ENCODE peak calls at places on chromosomes 7 and 10, in eight cellular contexts. X, Q, N, C, V, S, B and E are unnamed samples.

GRCh38 chr10:98267894-98268693 is at the start of gene LOXL4:
- DNase-seq in X (peak), Q (no peak), N (peak), C (no peak), V (no peak), S (no peak), B (no peak), E (peak)

GRCh38 chr10:12466701-12467100 is 117.4 kb downstream of the CAMK1D start:
- DNase-seq in X (peak), Q (no peak), N (no peak), C (no peak), V (peak), S (no peak), B (no peak), E (no peak)

GRCh38 chr7:37921340-37921805 is 933 bp downstream of the EPDR1 start:
- DNase-seq in X (peak), Q (peak), N (peak), C (no peak), V (no peak), S (no peak), B (peak), E (peak)

GRCh38 chr10:69123306-69123746 is 652 bp upstream of the VPS26A start:
- DNase-seq in X (peak), Q (no peak), N (no peak), C (no peak), V (peak), S (peak), B (no peak), E (no peak)

GRCh38 chr7:5451391-5451790 is 27.8 kb upstream of the TNRC18 start:
- DNase-seq in X (no peak), Q (no peak), N (no peak), C (no peak), V (no peak), S (no peak), B (no peak), E (no peak)

GRCh38 chr7:17663056-17663675 is 277.1 kb downstream of the SNX13 start:
- DNase-seq in X (peak), Q (no peak), N (no peak), C (no peak), V (no peak), S (no peak), B (no peak), E (no peak)

GRCh38 chr7:55081067-55081853 is 62.4 kb downstream of the EGFR start:
- DNase-seq in X (no peak), Q (no peak), N (no peak), C (no peak), V (no peak), S (no peak), B (no peak), E (no peak)

GRCh38 chr10:71581376-71581775 is 138.2 kb downstream of the C10orf105 start:
- DNase-seq in X (no peak), Q (no peak), N (peak), C (no peak), V (no peak), S (no peak), B (no peak), E (no peak)

GRCh38 chr7:40765633-40766032 is 630.8 kb downstream of the SUGCT start:
- DNase-seq in X (no peak), Q (no peak), N (no peak), C (no peak), V (no peak), S (no peak), B (no peak), E (no peak)

GRCh38 chr7:5665106-5666025 is 116.1 kb downstream of the RNF216 start:
- DNase-seq in X (peak), Q (peak), N (peak), C (peak), V (peak), S (peak), B (peak), E (no peak)

GRCh38 chr7:152572101-152572500 is 103.8 kb downstream of the XRCC2 start:
- DNase-seq in X (no peak), Q (no peak), N (no peak), C (no peak), V (no peak), S (no peak), B (no peak), E (no peak)

GRCh38 chr7:3955751-3956696 is 655.0 kb downstream of the SDK1 start:
- DNase-seq in X (peak), Q (peak), N (no peak), C (no peak), V (no peak), S (peak), B (no peak), E (no peak)

GRCh38 chr10:29326886-29327789 is 38.3 kb downstream of the LYZL1 start:
- DNase-seq in X (no peak), Q (no peak), N (no peak), C (no peak), V (no peak), S (no peak), B (no peak), E (no peak)

GRCh38 chr10:68871731-68872342 is 29.3 kb upstream of the DDX50 start:
- DNase-seq in X (peak), Q (no peak), N (no peak), C (no peak), V (peak), S (peak), B (no peak), E (no peak)

GRCh38 chr7:112459645-112460044 is 9.4 kb downstream of the IFRD1 start:
- DNase-seq in X (no peak), Q (no peak), N (no peak), C (no peak), V (no peak), S (no peak), B (no peak), E (no peak)

GRCh38 chr7:47284691-47285246 is 297.1 kb downstream of the TNS3 start:
- DNase-seq in X (no peak), Q (no peak), N (no peak), C (no peak), V (no peak), S (no peak), B (no peak), E (no peak)

GRCh38 chr10:128095023-128095752 is 31.0 kb downstream of the MKI67 start:
- DNase-seq in X (no peak), Q (peak), N (no peak), C (no peak), V (no peak), S (no peak), B (no peak), E (no peak)

GRCh38 chr7:157168571-157168970 is 29.8 kb downstream of the UBE3C start:
- DNase-seq in X (no peak), Q (no peak), N (no peak), C (no peak), V (no peak), S (no peak), B (no peak), E (no peak)

GRCh38 chr10:84993251-84994035 is 665.1 kb downstream of the CCSER2 start:
- DNase-seq in X (no peak), Q (no peak), N (no peak), C (no peak), V (no peak), S (no peak), B (no peak), E (peak)

GRCh38 chr10:84996580-84996979 is 668.2 kb downstream of the CCSER2 start:
- DNase-seq in X (no peak), Q (no peak), N (no peak), C (no peak), V (no peak), S (no peak), B (no peak), E (no peak)

GRCh38 chr10:85003083-85003482 is 674.7 kb downstream of the CCSER2 start:
- DNase-seq in X (no peak), Q (no peak), N (no peak), C (no peak), V (no peak), S (no peak), B (no peak), E (no peak)

GRCh38 chr10:84994722-84995121 is 666.3 kb downstream of the CCSER2 start:
- DNase-seq in X (no peak), Q (no peak), N (no peak), C (no peak), V (no peak), S (no peak), B (no peak), E (no peak)

DNA sequence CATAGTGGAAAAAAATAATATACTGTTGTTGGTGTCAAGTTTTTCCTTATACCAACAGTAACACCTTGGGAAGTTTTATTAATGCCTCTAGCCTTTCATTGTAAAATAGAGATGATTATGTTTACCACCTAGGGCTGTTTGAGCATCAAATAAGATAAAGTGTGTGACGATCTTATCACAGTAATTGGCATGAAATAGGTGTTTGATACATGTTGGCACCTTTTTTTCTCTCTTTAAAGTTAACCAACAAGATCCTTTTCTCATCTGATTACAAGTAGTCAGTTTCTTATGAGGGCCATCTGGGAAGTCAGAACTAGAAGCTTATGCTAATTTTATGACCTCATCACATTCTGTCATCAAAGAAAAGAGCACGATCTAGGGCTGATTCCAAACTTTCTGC is 669.5 kb downstream of the CCSER2 start:
- DNase-seq in X (no peak), Q (no peak), N (no peak), C (no peak), V (no peak), S (no peak), B (no peak), E (no peak)
- H3K4me3 ChIP-seq in X (no peak), Q (no peak), N (no peak), C (no peak), V (no peak), S (no peak), B (no peak), E (no peak)

GRCh38 chr10:124099603-124100002 is 6.2 kb upstream of the CHST15 start:
- DNase-seq in X (no peak), Q (no peak), N (no peak), C (no peak), V (no peak), S (no peak), B (no peak), E (no peak)

GRCh38 chr10:124097883-124098282 is 4.5 kb upstream of the CHST15 start:
- DNase-seq in X (no peak), Q (no peak), N (no peak), C (no peak), V (no peak), S (no peak), B (no peak), E (no peak)

GRCh38 chr10:124101351-124101750 is 8.0 kb upstream of the CHST15 start:
- DNase-seq in X (no peak), Q (no peak), N (no peak), C (no peak), V (no peak), S (no peak), B (no peak), E (no peak)

GRCh38 chr10:124098575-124098974 is 5.2 kb upstream of the CHST15 start:
- DNase-seq in X (no peak), Q (no peak), N (no peak), C (no peak), V (no peak), S (no peak), B (no peak), E (no peak)

GRCh38 chr10:124100124-124100523 is 6.7 kb upstream of the CHST15 start:
- DNase-seq in X (no peak), Q (no peak), N (no peak), C (no peak), V (no peak), S (no peak), B (no peak), E (no peak)
- H3K4me3 ChIP-seq in X (no peak), Q (no peak), N (no peak), C (no peak), V (no peak), S (no peak), B (no peak), E (no peak)

DNA sequence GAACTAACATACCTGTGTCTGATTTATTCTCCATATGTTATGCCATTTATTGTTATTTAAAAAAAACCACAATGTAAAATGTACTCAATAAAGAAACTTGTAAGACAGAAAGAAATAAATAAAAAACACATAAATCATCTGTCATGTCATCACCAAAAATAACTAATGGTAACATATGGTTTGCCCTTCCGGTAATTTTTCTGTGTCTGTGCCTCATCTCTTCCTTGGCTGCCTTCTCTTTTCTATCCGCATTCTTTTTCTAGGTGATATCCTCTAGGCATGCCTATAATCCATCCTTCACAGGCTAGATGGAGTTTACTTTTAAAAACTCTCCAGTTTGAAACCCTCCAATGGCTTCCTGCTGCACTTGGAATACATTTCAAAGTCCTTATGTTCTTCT is 304.0 kb upstream of the ETV1 start:
- DNase-seq in X (no peak), Q (no peak), N (no peak), C (no peak), V (no peak), S (no peak), B (no peak), E (no peak)
- H3K4me3 ChIP-seq in X (no peak), Q (no peak), N (no peak), C (no peak), V (no peak), S (no peak), B (no peak), E (no peak)

GRCh38 chr10:125149278-125150047 is 10.9 kb downstream of the CTBP2 start:
- DNase-seq in X (peak), Q (peak), N (peak), C (no peak), V (no peak), S (no peak), B (peak), E (no peak)

GRCh38 chr10:125145636-125146035 is 14.7 kb downstream of the CTBP2 start:
- DNase-seq in X (no peak), Q (no peak), N (no peak), C (no peak), V (no peak), S (no peak), B (no peak), E (no peak)

GRCh38 chr10:125148576-125148975 is 11.8 kb downstream of the CTBP2 start:
- DNase-seq in X (no peak), Q (no peak), N (no peak), C (no peak), V (no peak), S (no peak), B (no peak), E (no peak)

GRCh38 chr10:125146791-125147604 is 13.4 kb downstream of the CTBP2 start:
- DNase-seq in X (peak), Q (no peak), N (no peak), C (no peak), V (no peak), S (no peak), B (no peak), E (peak)

DNA sequence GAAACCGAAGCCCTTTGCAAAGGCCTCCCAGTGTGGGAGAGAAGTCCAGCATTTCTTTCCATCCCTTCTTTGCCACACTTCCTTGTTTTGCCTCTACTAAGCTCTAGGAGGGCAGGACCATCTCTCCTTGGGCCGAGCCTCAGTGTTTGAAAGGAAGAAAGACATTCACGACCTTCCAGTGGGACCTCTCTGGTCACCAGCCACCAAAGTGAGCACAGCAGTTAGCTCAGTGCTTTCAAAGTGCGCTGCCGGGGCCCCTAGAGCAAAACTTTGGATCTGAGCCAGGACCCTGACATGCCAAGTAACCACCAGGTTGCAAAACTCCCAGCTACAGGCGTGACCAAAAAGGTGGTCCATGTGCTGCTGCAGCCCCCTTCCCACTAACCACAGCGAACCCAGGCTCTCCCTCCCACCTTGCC is 12.3 kb downstream of the CTBP2 start:
- DNase-seq in X (peak), Q (peak), N (peak), C (no peak), V (no peak), S (no peak), B (peak), E (peak)
- H3K4me3 ChIP-seq in X (no peak), Q (no peak), N (peak), C (no peak), V (no peak), S (no peak), B (no peak), E (no peak)